ENCODE peak calls at places on chromosomes 3 and 15, in four cellular contexts. R is WTC11, A is SK-N-SH, O is K562. Z is an unnamed sample.

GRCh38 chr3:43389388-43390254 is 103.3 kb downstream of the SNRK start:
- DNase-seq in O (no peak), R (no peak), A (no peak), Z (peak; percentile 19)

GRCh38 chr3:145893331-145893730 is 267.7 kb downstream of the PLOD2 start:
- DNase-seq in R (no peak), A (no peak), O (no peak), Z (no peak)

GRCh38 chr15:40754883-40755815 is at the start of gene RMDN3:
- DNase-seq in A (peak; percentile 94), R (peak; percentile 95), O (peak; percentile 92), Z (peak; percentile 69)

GRCh38 chr3:195257454-195258448 is 13.2 kb downstream of the XXYLT1 start:
- DNase-seq in R (no peak), O (no peak), A (peak; percentile 56), Z (no peak)

GRCh38 chr15:84725001-84725491 is 9.1 kb upstream of the SEC11A start:
- DNase-seq in O (no peak), A (peak; percentile 51), R (no peak), Z (peak; percentile 71)

GRCh38 chr3:13628432-13628831 is 79.5 kb downstream of the FBLN2 start:
- DNase-seq in R (no peak), A (no peak), O (no peak), Z (no peak)

GRCh38 chr3:25885544-25885943 is 95.7 kb downstream of the OXSM start:
- DNase-seq in A (no peak), R (no peak), O (no peak), Z (no peak)

GRCh38 chr15:41337631-41338522 is 5.2 kb downstream of the NUSAP1 start:
- DNase-seq in O (peak; percentile 4), R (no peak), A (no peak), Z (no peak)

GRCh38 chr3:27986204-27986879 is 255.1 kb upstream of the CMC1 start:
- DNase-seq in R (peak; percentile 64), O (no peak), A (no peak), Z (no peak)

GRCh38 chr3:24936574-24936973 is 441.9 kb upstream of the THRB start:
- DNase-seq in O (no peak), R (no peak), A (no peak), Z (no peak)

GRCh38 chr3:59839283-59839682 is 789.5 kb upstream of the CFAP20DC start:
- DNase-seq in R (no peak), O (no peak), A (no peak), Z (no peak)

GRCh38 chr15:33671456-33671855 is 296.8 kb upstream of the CHRM5 start:
- DNase-seq in R (no peak), O (no peak), A (no peak), Z (peak; percentile 67)

GRCh38 chr3:127423856-127424765 is 136.3 kb upstream of the PRR20G start:
- DNase-seq in O (no peak), A (no peak), R (no peak), Z (no peak)

GRCh38 chr3:10596746-10597448 is 91.5 kb upstream of the ATP2B2 start:
- DNase-seq in R (no peak), A (no peak), O (no peak), Z (no peak)

GRCh38 chr3:49244589-49245205 is 32.3 kb downstream of the C3orf62 start:
- DNase-seq in A (no peak), O (peak; percentile 13), R (no peak), Z (no peak)

GRCh38 chr3:151351216-151351615 is 21.9 kb upstream of the P2RY13 start:
- DNase-seq in R (no peak), A (no peak), O (no peak), Z (no peak)

GRCh38 chr3:146165370-146165769 is 4.4 kb upstream of the PLOD2 start:
- DNase-seq in O (no peak), A (no peak), R (no peak), Z (no peak)

GRCh38 chr3:10437272-10437994 is 68.0 kb downstream of the ATP2B2 start:
- DNase-seq in A (no peak), O (no peak), R (no peak), Z (peak; percentile 48)

GRCh38 chr3:123694377-123695147 is 109.7 kb upstream of the HACD2 start:
- DNase-seq in A (no peak), O (no peak), R (no peak), Z (no peak)

GRCh38 chr3:141553055-141553454 is 66.2 kb downstream of the RASA2 start:
- DNase-seq in A (no peak), O (no peak), R (no peak), Z (no peak)

GRCh38 chr3:182709306-182709705 is 84.0 kb upstream of the ATP11B start:
- DNase-seq in A (no peak), R (no peak), O (no peak), Z (no peak)

GRCh38 chr3:197709135-197709534 is 27.6 kb downstream of the RUBCN start:
- DNase-seq in R (no peak), O (no peak), A (no peak), Z (peak; percentile 43)

GRCh38 chr15:38076806-38077205 is 142.4 kb downstream of the TMCO5A start:
- DNase-seq in A (no peak), R (peak; percentile 54), O (no peak), Z (no peak)

GRCh38 chr3:138323971-138324370 is 5.7 kb downstream of the NME9 start:
- DNase-seq in O (no peak), A (no peak), R (no peak), Z (no peak)

GRCh38 chr3:69420781-69421520 is 35.1 kb upstream of the FRMD4B start:
- DNase-seq in A (peak; percentile 38), R (no peak), O (no peak), Z (no peak)

GRCh38 chr3:126126292-126126691 is 42.4 kb upstream of the SLC41A3 start:
- DNase-seq in O (no peak), A (peak; percentile 15), R (peak; percentile 7), Z (no peak)
- TF ChIP-seq USF1 in O (no peak), A (no peak), R (no peak), Z (no peak)

GRCh38 chr15:77179541-77179998 is 108.7 kb upstream of the TSPAN3 start:
- DNase-seq in O (no peak), R (no peak), A (no peak), Z (peak; percentile 74)
- TF ChIP-seq USF1 in O (no peak), R (no peak), A (no peak), Z (no peak)

GRCh38 chr3:132231633-132232032 is 85.6 kb upstream of the ACP3 start:
- DNase-seq in O (no peak), A (no peak), R (peak; percentile 24), Z (no peak)
- TF ChIP-seq USF1 in O (no peak), A (no peak), R (no peak), Z (no peak)

GRCh38 chr3:52831500-52832301 is 1.2 kb upstream of the ITIH4 start:
- DNase-seq in R (no peak), O (peak; percentile 65), A (peak; percentile 79), Z (no peak)
- TF ChIP-seq USF1 in R (no peak), O (no peak), A (no peak), Z (no peak)

GRCh38 chr15:89675606-89676005 is 3.6 kb downstream of the PLIN1 start:
- DNase-seq in R (no peak), A (no peak), O (no peak), Z (no peak)
- TF ChIP-seq USF1 in R (no peak), A (no peak), O (no peak), Z (no peak)

DNA sequence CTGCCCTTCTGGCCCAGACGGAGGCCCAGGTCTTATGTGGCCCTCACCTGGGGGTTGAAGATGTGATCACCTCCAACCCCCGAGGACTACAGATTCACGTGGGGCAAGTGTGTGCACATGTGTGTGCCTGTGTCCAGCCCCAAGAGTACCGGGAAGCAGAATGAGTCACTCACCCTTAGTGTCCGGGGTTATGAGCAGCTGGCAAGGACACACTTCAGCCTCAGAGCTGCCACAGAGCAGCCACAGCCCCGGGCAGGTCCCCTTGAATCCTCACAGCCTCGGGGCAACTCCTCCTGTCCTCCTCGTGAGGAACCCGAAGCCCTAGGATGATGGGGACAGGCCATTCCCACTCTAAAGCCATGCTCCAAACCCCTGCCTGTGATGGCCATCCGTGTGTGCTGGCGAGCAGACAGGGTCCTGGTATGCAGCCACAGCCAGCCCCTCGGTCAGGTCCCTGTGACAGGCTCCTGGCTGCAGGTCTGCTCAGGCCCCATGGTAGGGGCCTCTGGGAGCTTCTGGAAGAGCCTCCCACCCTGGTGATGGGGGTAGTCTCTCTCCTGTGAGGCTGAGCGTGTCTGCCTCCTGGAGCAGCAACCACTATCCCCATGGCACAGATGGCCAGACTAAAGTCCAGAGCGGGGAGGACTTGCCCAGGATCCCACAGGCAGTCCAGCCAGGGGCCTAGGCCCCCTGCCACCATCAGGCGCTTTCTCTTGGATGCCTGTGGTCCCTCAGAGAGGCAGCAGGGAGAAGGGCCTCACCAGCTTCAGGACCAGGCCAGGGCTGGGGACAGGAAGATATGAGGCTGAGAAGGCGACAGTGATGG is 852 bp downstream of the STAB1 start:
- DNase-seq in R (no peak), A (no peak), O (no peak), Z (no peak)
- TF ChIP-seq USF1 in R (no peak), A (no peak), O (no peak), Z (no peak)

DNA sequence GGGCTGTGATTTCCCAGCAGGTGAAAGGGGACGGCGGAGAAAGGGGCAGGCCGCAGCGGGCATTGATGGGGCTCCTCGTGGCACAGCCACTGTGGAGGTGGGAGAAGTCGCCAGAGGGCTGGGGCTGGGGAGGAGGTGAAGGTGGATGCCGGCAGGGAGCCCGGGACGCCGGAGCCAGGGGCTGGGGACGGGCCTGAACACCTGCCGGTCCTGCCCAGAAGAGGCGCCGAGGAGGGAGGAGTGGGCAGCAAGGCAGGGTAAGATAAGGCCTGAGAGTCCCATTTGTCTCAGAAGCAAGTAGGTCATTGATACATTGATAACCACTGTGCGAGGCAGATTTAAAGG is 571 bp upstream of the RARRES1 start:
- DNase-seq in O (no peak), A (no peak), R (peak; percentile 38), Z (no peak)
- TF ChIP-seq USF1 in O (no peak), A (no peak), R (no peak), Z (no peak)

DNA sequence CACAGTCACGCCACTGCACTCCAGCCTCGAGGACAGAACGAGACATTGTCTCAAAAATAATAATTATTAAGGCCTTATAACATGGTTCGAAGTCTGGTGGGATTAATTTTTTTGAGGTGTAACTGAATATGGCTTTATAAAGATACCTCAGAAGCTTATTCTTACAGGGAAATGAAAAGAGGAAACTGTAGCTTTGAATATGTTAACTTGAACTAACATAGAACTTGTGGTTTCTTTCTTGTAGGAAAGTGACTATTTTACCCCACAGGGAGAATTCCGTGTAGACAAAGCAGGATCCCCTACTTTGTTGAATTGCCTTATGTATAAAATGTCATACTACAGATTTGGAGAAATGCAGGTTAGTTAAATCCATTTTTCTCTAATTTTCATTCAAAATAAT is 96.3 kb downstream of the STT3B start:
- DNase-seq in A (no peak), R (no peak), O (no peak), Z (no peak)
- TF ChIP-seq USF1 in A (no peak), R (no peak), O (no peak), Z (no peak)